ENCODE peak calls at places on chromosomes 7 and 10, in eight cellular contexts. X is A549, R is SK-N-SH, T is HepG2, M is IMR-90, B is GM12878, U is H1, O is HCT116. F is an unnamed sample.

GRCh38 chr10:8130973-8131911 is 76.8 kb downstream of the GATA3 start:
- DNase-seq in X (peak; percentile 17), R (no peak), T (no peak), M (peak; percentile 15), B (peak; percentile 54), U (no peak), O (peak; percentile 37), F (no peak)

GRCh38 chr7:7512861-7513597 is 22.6 kb downstream of the COL28A1 start:
- DNase-seq in X (no peak), R (no peak), T (no peak), M (peak; percentile 8), B (no peak), U (no peak), O (no peak), F (peak; percentile 5)

GRCh38 chr7:6268023-6268908 is 4.2 kb downstream of the CYTH3 start:
- DNase-seq in X (no peak), R (no peak), T (no peak), M (no peak), B (no peak), U (no peak), O (no peak), F (no peak)

GRCh38 chr10:84715911-84716310 is 387.5 kb downstream of the CCSER2 start:
- DNase-seq in X (peak; percentile 63), R (peak; percentile 73), T (peak; percentile 41), M (peak; percentile 8), B (no peak), U (peak; percentile 76), O (peak; percentile 31), F (peak; percentile 64)

GRCh38 chr10:35910234-35910633 is 268.1 kb upstream of the FZD8 start:
- DNase-seq in X (peak; percentile 40), R (no peak), T (no peak), M (peak; percentile 97), B (no peak), U (no peak), O (no peak), F (no peak)

GRCh38 chr7:51021906-51022570 is 239.3 kb upstream of the GRB10 start:
- DNase-seq in X (no peak), R (no peak), T (no peak), M (peak; percentile 31), B (no peak), U (peak; percentile 28), O (no peak), F (no peak)

GRCh38 chr7:143288836-143289235 is 685 bp downstream of the CASP2 start:
- DNase-seq in X (no peak), R (no peak), T (no peak), M (peak; percentile 18), B (no peak), U (no peak), O (no peak), F (no peak)

GRCh38 chr10:21145751-21146445 is 248.8 kb upstream of the NEBL start:
- DNase-seq in X (no peak), R (no peak), T (no peak), M (no peak), B (no peak), U (no peak), O (no peak), F (no peak)

GRCh38 chr7:42192851-42193456 is 44.1 kb downstream of the GLI3 start:
- DNase-seq in X (no peak), R (no peak), T (no peak), M (peak; percentile 38), B (no peak), U (no peak), O (no peak), F (no peak)

GRCh38 chr7:101537205-101537604 is 91.9 kb downstream of the MYL10 start:
- DNase-seq in X (no peak), R (peak; percentile 83), T (peak; percentile 78), M (peak; percentile 31), B (no peak), U (no peak), O (no peak), F (no peak)

GRCh38 chr7:106613861-106614560 is 46.9 kb downstream of the CCDC71L start:
- DNase-seq in X (no peak), R (no peak), T (no peak), M (peak; percentile 43), B (no peak), U (no peak), O (no peak), F (no peak)

GRCh38 chr7:113408999-113409398 is 290.6 kb upstream of the SMIM30 start:
- DNase-seq in X (no peak), R (no peak), T (no peak), M (no peak), B (no peak), U (no peak), O (no peak), F (no peak)
- TF ChIP-seq RAD21 in X (no peak), R (no peak), T (no peak), M (no peak), B (no peak), U (no peak), O (no peak), F (no peak)

DNA sequence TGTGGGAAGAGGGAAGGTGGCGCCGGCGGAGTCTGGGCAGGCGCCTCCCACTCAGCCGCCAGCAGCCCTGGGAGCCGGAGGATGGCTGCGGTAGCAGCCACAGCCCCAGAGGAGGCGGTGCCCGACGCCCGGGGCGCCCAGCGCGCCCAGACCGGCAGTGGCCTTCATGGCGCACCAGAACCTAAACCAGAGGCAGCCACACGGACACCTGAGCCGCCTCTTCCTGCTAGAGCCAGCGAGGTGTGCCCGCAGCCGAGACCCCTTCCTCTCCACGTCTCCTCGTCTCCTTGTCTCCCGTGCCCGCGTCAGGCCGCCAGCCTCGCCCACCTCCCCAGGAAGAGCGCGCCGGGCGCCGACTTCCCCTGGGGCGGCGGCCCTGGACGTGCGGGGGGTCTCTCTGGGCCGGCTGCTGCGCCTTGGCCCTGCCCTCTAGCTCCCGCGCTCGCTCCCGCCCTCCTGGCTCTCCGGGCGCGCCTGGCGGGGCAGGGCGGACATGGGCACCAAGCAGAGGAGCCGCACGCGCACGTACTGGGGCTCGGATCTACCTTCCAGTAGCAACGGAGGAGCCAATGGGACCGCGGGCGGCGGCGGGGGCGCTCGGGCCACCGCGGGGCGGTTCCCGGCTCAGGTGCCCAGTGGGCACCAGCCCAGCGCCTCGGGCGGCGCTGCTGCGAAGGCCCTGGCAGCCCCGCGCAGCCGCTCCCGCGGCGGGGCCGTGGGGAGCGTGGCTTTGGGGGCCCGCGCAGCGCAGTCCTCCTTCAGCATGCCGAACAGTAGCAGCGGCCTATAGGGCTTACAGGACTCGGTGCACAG is 33.0 kb upstream of the SFTPD start:
- DNase-seq in X (peak; percentile 69), R (peak; percentile 88), T (peak; percentile 6), M (peak; percentile 2), B (no peak), U (peak; percentile 79), O (peak; percentile 23), F (no peak)
- TF ChIP-seq RAD21 in X (no peak), R (no peak), T (no peak), M (no peak), B (no peak), U (no peak), O (no peak), F (no peak)

GRCh38 chr10:54614062-54614461 is 187.0 kb downstream of the PCDH15 start:
- DNase-seq in X (no peak), R (no peak), T (no peak), M (no peak), B (no peak), U (no peak), O (no peak), F (no peak)
- TF ChIP-seq RAD21 in X (no peak), R (no peak), T (no peak), M (no peak), B (no peak), U (no peak), O (no peak), F (no peak)

DNA sequence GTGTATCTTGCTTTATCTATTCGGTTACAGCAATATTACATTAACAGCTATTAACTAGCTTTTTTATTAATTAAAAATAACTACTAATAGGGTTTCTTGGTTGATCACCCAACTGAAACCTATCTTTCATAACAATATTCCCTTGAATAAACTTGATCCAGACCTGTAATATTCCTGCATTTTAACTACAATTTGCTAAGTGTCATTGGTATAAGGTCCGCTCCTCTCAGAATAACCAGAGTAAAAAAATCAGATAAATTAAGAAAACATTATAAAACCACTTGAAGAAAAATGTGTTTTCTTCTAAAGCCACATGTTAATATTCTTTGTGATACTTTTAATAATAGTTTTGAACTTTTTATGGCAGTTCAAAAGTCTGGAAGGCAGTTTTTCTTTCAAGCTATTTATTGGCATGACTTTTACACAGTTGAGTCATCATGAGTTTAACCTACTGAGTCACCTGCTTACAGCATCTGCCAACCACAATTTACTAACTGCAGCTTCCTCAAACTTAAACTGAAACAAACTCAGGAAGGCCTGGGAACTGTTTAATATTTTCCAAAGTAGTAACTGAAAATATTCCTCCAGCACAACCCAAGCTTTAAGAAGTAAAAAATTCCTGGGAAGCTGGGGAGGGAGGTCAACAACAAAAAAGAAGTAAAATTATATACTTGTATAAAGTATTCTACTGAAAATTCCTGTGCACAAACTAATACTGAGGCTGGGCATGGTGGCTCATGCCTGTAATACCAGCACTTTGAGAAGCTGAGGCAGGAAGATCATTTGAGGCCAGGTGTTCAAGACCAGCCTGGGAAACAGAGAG is 103.2 kb downstream of the NRBF2 start:
- DNase-seq in X (peak; percentile 88), R (no peak), T (peak; percentile 44), M (peak; percentile 96), B (no peak), U (no peak), O (peak; percentile 82), F (peak; percentile 63)
- TF ChIP-seq RAD21 in X (no peak), R (no peak), T (no peak), M (peak; percentile 28), B (no peak), U (no peak), O (peak; percentile 16), F (no peak)

GRCh38 chr10:23421397-23421796 is 17.5 kb upstream of the OTUD1 start:
- DNase-seq in X (no peak), R (no peak), T (no peak), M (no peak), B (no peak), U (peak; percentile 14), O (no peak), F (no peak)

GRCh38 chr10:23418051-23418681 is 20.7 kb upstream of the OTUD1 start:
- DNase-seq in X (no peak), R (no peak), T (no peak), M (no peak), B (no peak), U (no peak), O (no peak), F (no peak)

GRCh38 chr10:23422003-23422411 is 16.9 kb upstream of the OTUD1 start:
- DNase-seq in X (no peak), R (no peak), T (no peak), M (no peak), B (no peak), U (no peak), O (no peak), F (no peak)

GRCh38 chr10:23419201-23419600 is 19.7 kb upstream of the OTUD1 start:
- DNase-seq in X (no peak), R (no peak), T (no peak), M (no peak), B (no peak), U (no peak), O (no peak), F (no peak)

GRCh38 chr10:23419657-23420319 is 19.1 kb upstream of the OTUD1 start:
- DNase-seq in X (no peak), R (no peak), T (no peak), M (no peak), B (no peak), U (no peak), O (no peak), F (no peak)
- TF ChIP-seq RAD21 in X (no peak), R (no peak), T (no peak), M (no peak), B (no peak), U (no peak), O (no peak), F (no peak)

F was measured in K562.